ENCODE peak calls at places on chromosome 6, in six cellular contexts. D is heart left ventricle, K is Peyer's patch, N is neuronal stem cell, Z is kidney, X is neural progenitor cell. I is an unnamed sample.

GRCh38 chr6:166824880-166825250 is 131.5 kb downstream of the RNASET2 start:
- DNase-seq in D (no peak), K (no peak), N (no peak), Z (no peak), X (no peak), I (no peak)

GRCh38 chr6:106039836-106040592 is 46.1 kb upstream of the PRDM1 start:
- DNase-seq in D (no peak), K (no peak), N (no peak), Z (no peak), X (no peak), I (no peak)

GRCh38 chr6:79215233-79215824 is 19.2 kb downstream of the HMGN3 start:
- DNase-seq in D (no peak), K (no peak), N (peak), Z (no peak), X (peak), I (no peak)

GRCh38 chr6:35719830-35720733 is 16.8 kb upstream of the ARMC12 start:
- DNase-seq in D (peak), K (no peak), N (no peak), Z (peak), X (peak), I (peak)

GRCh38 chr6:105227292-105227628 is 47.4 kb upstream of the POPDC3 start:
- DNase-seq in D (no peak), K (no peak), N (no peak), Z (no peak), X (no peak), I (no peak)

GRCh38 chr6:74631558-74631957 is 574.3 kb downstream of the COL12A1 start:
- DNase-seq in D (no peak), K (no peak), N (no peak), Z (no peak), X (no peak), I (no peak)

GRCh38 chr6:86273936-86274335 is 631.2 kb upstream of the SYNCRIP start:
- DNase-seq in D (no peak), K (no peak), N (no peak), Z (no peak), X (no peak), I (no peak)

GRCh38 chr6:89999154-89999553 is 104.9 kb downstream of the GJA10 start:
- DNase-seq in D (peak), K (peak), N (no peak), Z (peak), X (no peak), I (no peak)

GRCh38 chr6:162463573-162463972 is 264.0 kb downstream of the PRKN start:
- DNase-seq in D (no peak), K (no peak), N (no peak), Z (no peak), X (no peak), I (no peak)

GRCh38 chr6:90982581-90982980 is 395.7 kb upstream of the MAP3K7 start:
- DNase-seq in D (no peak), K (no peak), N (no peak), Z (peak), X (no peak), I (no peak)

GRCh38 chr6:127460465-127460864 is 1.3 kb upstream of the KIAA0408 start:
- DNase-seq in D (no peak), K (no peak), N (no peak), Z (no peak), X (no peak), I (no peak)

GRCh38 chr6:85008311-85009015 is 244.1 kb upstream of the TBX18 start:
- DNase-seq in D (no peak), K (no peak), N (no peak), Z (no peak), X (no peak), I (no peak)

GRCh38 chr6:43624786-43625288 is 4.2 kb downstream of the GTPBP2 start:
- DNase-seq in D (no peak), K (no peak), N (no peak), Z (no peak), X (no peak), I (no peak)

GRCh38 chr6:54698974-54699373 is 147.6 kb upstream of the FAM83B start:
- DNase-seq in D (no peak), K (no peak), N (no peak), Z (no peak), X (no peak), I (no peak)

GRCh38 chr6:39812853-39813533 is 20.8 kb downstream of the DAAM2 start:
- DNase-seq in D (no peak), K (no peak), N (no peak), Z (no peak), X (no peak), I (peak)

GRCh38 chr6:168156742-168157265 is 77.8 kb upstream of the FRMD1 start:
- DNase-seq in D (no peak), K (no peak), N (no peak), Z (no peak), X (no peak), I (no peak)

GRCh38 chr6:139538366-139538765 is 163.9 kb upstream of the CITED2 start:
- DNase-seq in D (no peak), K (no peak), N (no peak), Z (no peak), X (no peak), I (no peak)

GRCh38 chr6:122758927-122759334 is 20.6 kb upstream of the FABP7 start:
- DNase-seq in D (no peak), K (no peak), N (no peak), Z (no peak), X (no peak), I (no peak)

GRCh38 chr6:33392979-33393378 is 1.4 kb downstream of the KIFC1 start:
- DNase-seq in D (no peak), K (no peak), N (no peak), Z (no peak), X (no peak), I (no peak)

GRCh38 chr6:22145823-22146379 is 150.9 kb downstream of the PRL start:
- DNase-seq in D (no peak), K (no peak), N (no peak), Z (peak), X (no peak), I (no peak)
- H3K4me3 ChIP-seq in D (peak), K (no peak), N (no peak), Z (peak), X (no peak), I (no peak)

GRCh38 chr6:10586302-10586701 is 65.2 kb downstream of the GCNT2 start:
- DNase-seq in D (no peak), K (no peak), N (no peak), Z (no peak), X (peak), I (no peak)

GRCh38 chr6:10585232-10585887 is 64.2 kb downstream of the GCNT2 start:
- DNase-seq in D (peak), K (no peak), N (peak), Z (no peak), X (peak), I (no peak)

GRCh38 chr6:10582774-10583508 is 61.8 kb downstream of the GCNT2 start:
- DNase-seq in D (peak), K (no peak), N (no peak), Z (no peak), X (peak), I (no peak)

GRCh38 chr6:10584607-10585006 is 63.5 kb downstream of the GCNT2 start:
- DNase-seq in D (no peak), K (no peak), N (no peak), Z (no peak), X (no peak), I (no peak)

GRCh38 chr6:10583509-10583908 is 62.4 kb downstream of the GCNT2 start:
- DNase-seq in D (no peak), K (no peak), N (no peak), Z (no peak), X (peak), I (no peak)
- H3K27ac ChIP-seq in D (peak), K (no peak), N (peak), Z (no peak), X (peak), I (no peak)

GRCh38 chr6:165677091-165677490 is 14.1 kb upstream of the PDE10A start:
- DNase-seq in D (no peak), K (no peak), N (no peak), Z (no peak), X (no peak), I (no peak)
- H3K4me3 ChIP-seq in D (no peak), K (no peak), N (no peak), Z (no peak), X (no peak), I (no peak)

GRCh38 chr6:158850807-158851115 is 31.6 kb upstream of the EZR start:
- DNase-seq in D (no peak), K (no peak), N (no peak), Z (no peak), X (no peak), I (no peak)

GRCh38 chr6:158854214-158855101 is 35.3 kb upstream of the EZR start:
- DNase-seq in D (no peak), K (no peak), N (no peak), Z (no peak), X (no peak), I (no peak)

GRCh38 chr6:158852312-158853071 is 33.3 kb upstream of the EZR start:
- DNase-seq in D (no peak), K (no peak), N (no peak), Z (no peak), X (no peak), I (no peak)

GRCh38 chr6:158853872-158854213 is 34.7 kb upstream of the EZR start:
- DNase-seq in D (no peak), K (no peak), N (no peak), Z (no peak), X (no peak), I (no peak)

GRCh38 chr6:158853072-158853871 is 34.1 kb upstream of the EZR start:
- DNase-seq in D (no peak), K (peak), N (peak), Z (peak), X (peak), I (peak)
- H3K27ac ChIP-seq in D (peak), K (peak), N (no peak), Z (no peak), X (no peak), I (peak)